ENCODE peak calls at places on chromosome 13, in ten cellular contexts. L is islet precursor cell; T is astrocyte of the cerebellum; M is MM.1S; V is germinal center; G is glomerular endothelial cell; K is GM03348; N is pancreas; D is NCI-H2227 treated with DMSO at 0.1 percent for 48 hours; J is stimulated activated CD4-positive, alpha-beta T cell treated with anti-CD3 and anti-CD28 coated beads, Interleukin-4, amount 100 ng/mL, for 24 hours. R is an unnamed sample.

GRCh38 chr13:103134271-103134670 is 68.1 kb upstream of the SLC10A2 start:
- DNase-seq in L (no peak), D (no peak), N (no peak), J (no peak), K (no peak), G (no peak), T (no peak), M (no peak), V (no peak), R (no peak)

GRCh38 chr13:21894091-21894490 is 223.2 kb downstream of the FGF9 start:
- DNase-seq in G (no peak), N (no peak), J (no peak), M (no peak), D (no peak), V (no peak), L (no peak), K (no peak), T (no peak), R (no peak)

GRCh38 chr13:96771501-96772367 is 222.5 kb downstream of the OXGR1 start:
- DNase-seq in N (no peak), G (no peak), T (no peak), L (no peak), V (no peak), J (no peak), D (no peak), K (peak), M (peak), R (no peak)

GRCh38 chr13:26459276-26460131 is 98.0 kb upstream of the WASF3 start:
- DNase-seq in D (no peak), J (no peak), K (no peak), M (no peak), G (no peak), L (peak), N (no peak), T (no peak), V (no peak), R (no peak)

GRCh38 chr13:113759525-113760137 is 605 bp downstream of the TMEM255B start:
- DNase-seq in G (no peak), J (no peak), V (no peak), K (peak), N (no peak), T (no peak), D (peak), M (no peak), L (no peak), R (no peak)

GRCh38 chr13:26497991-26498423 is 59.5 kb upstream of the WASF3 start:
- DNase-seq in J (no peak), V (no peak), N (no peak), K (peak), T (peak), G (no peak), L (no peak), D (no peak), M (no peak), R (no peak)

GRCh38 chr13:99172951-99173350 is 27.7 kb upstream of the UBAC2 start:
- DNase-seq in M (no peak), N (no peak), L (peak), T (no peak), V (no peak), K (no peak), J (no peak), G (no peak), D (no peak), R (no peak)

GRCh38 chr13:113151745-113152707 is 6.4 kb upstream of the PROZ start:
- DNase-seq in D (no peak), G (no peak), M (peak), J (no peak), L (peak), N (no peak), K (peak), V (no peak), T (peak), R (peak)

GRCh38 chr13:33168326-33168960 is 117.1 kb downstream of the STARD13 start:
- DNase-seq in J (no peak), N (no peak), K (no peak), M (no peak), T (no peak), G (no peak), L (no peak), V (no peak), D (no peak), R (no peak)

GRCh38 chr13:113106666-113107065 is 1.1 kb downstream of the F7 start:
- DNase-seq in G (no peak), K (no peak), N (no peak), L (no peak), V (no peak), J (no peak), T (no peak), M (no peak), D (no peak), R (no peak)

GRCh38 chr13:84896128-84896527 is 903.1 kb downstream of the SLITRK6 start:
- DNase-seq in T (peak), D (peak), N (peak), V (no peak), K (peak), G (peak), L (peak), M (peak), J (peak), R (peak)

GRCh38 chr13:97944396-97945029 is 9.0 kb upstream of the IPO5 start:
- DNase-seq in J (no peak), M (no peak), L (no peak), G (no peak), D (no peak), K (peak), T (no peak), V (no peak), N (no peak), R (no peak)

GRCh38 chr13:36518707-36519106 is 86.4 kb downstream of the CCNA1 start:
- DNase-seq in G (no peak), D (no peak), N (no peak), L (no peak), J (no peak), M (no peak), T (no peak), K (no peak), V (no peak), R (no peak)

GRCh38 chr13:41854758-41855157 is 106.2 kb downstream of the VWA8 start:
- DNase-seq in N (no peak), V (no peak), L (no peak), T (no peak), G (no peak), D (no peak), M (no peak), K (no peak), J (no peak), R (no peak)

GRCh38 chr13:73081256-73081915 is 22.6 kb downstream of the KLF5 start:
- DNase-seq in T (no peak), G (no peak), V (no peak), L (peak), K (no peak), N (no peak), J (no peak), D (no peak), M (no peak), R (no peak)

GRCh38 chr13:91882918-91883317 is 484.5 kb downstream of the GPC5 start:
- DNase-seq in D (no peak), L (no peak), V (no peak), M (no peak), T (no peak), N (no peak), G (no peak), J (no peak), K (no peak), R (peak)

GRCh38 chr13:96581741-96582140 is 412.5 kb downstream of the OXGR1 start:
- DNase-seq in G (no peak), M (no peak), L (no peak), D (no peak), V (no peak), K (no peak), J (no peak), N (no peak), T (no peak), R (no peak)

GRCh38 chr13:97234236-97234635 is 12.1 kb downstream of the MBNL2 start:
- DNase-seq in D (no peak), N (no peak), T (no peak), J (no peak), K (no peak), G (no peak), L (no peak), V (no peak), M (no peak), R (peak)

GRCh38 chr13:106263801-106264200 is 271.7 kb downstream of the EFNB2 start:
- DNase-seq in V (no peak), M (no peak), G (no peak), J (no peak), D (no peak), L (no peak), T (peak), K (no peak), N (no peak), R (no peak)

GRCh38 chr13:44738463-44738862 is 162.3 kb upstream of the TSC22D1 start:
- DNase-seq in K (no peak), M (no peak), T (no peak), G (no peak), L (no peak), V (no peak), N (no peak), D (no peak), J (no peak), R (no peak)

GRCh38 chr13:96821971-96822370 is 172.3 kb downstream of the OXGR1 start:
- DNase-seq in J (no peak), N (no peak), D (no peak), G (no peak), M (no peak), V (no peak), L (no peak), K (no peak), T (no peak), R (no peak)

GRCh38 chr13:76672422-76672821 is 213.8 kb downstream of the KCTD12 start:
- DNase-seq in D (no peak), L (no peak), J (no peak), G (no peak), M (no peak), K (no peak), N (no peak), V (no peak), T (peak), R (peak)

GRCh38 chr13:110129539-110130186 is 177.3 kb downstream of the COL4A1 start:
- DNase-seq in D (no peak), N (no peak), J (no peak), V (no peak), K (no peak), L (no peak), T (no peak), M (no peak), G (no peak), R (no peak)